ENCODE peak calls at places on chromosomes 11 and 22, in seven cellular contexts. Z is activated T-cell treated with anti-CD3 and anti-CD28 coated beads for 1 hour; R is amniotic stem cell; D is coronary artery; N is activated effector memory CD4-positive, alpha-beta T cell treated with Interleukin-2 at 50 U/mL for 16 hours; V is mammary epithelial cell; L is cardiac muscle cell. C is an unnamed sample.

GRCh38 chr11:69487849-69488542 is 6.5 kb downstream of the LINC01488 start:
- DNase-seq in Z (no peak), R (no peak), D (no peak), N (no peak), V (no peak), L (no peak), C (no peak)

GRCh38 chr22:29055192-29055830 is 6.3 kb downstream of the C22orf31 start:
- DNase-seq in Z (no peak), R (no peak), D (no peak), N (no peak), V (no peak), L (no peak), C (no peak)

GRCh38 chr11:1899100-1899499 is 7.4 kb upstream of the PRR33 start:
- DNase-seq in Z (no peak), R (no peak), D (no peak), N (no peak), V (no peak), L (no peak), C (no peak)

GRCh38 chr11:122732342-122733300 is 77.1 kb downstream of the UBASH3B start:
- DNase-seq in Z (no peak), R (no peak), D (no peak), N (no peak), V (no peak), L (no peak), C (no peak)

GRCh38 chr22:27686534-27686933 is 115.0 kb downstream of the MN1 start:
- DNase-seq in Z (no peak), R (peak), D (peak), N (no peak), V (no peak), L (peak), C (peak)

GRCh38 chr11:47863893-47864430 is 15.8 kb upstream of the NUP160 start:
- DNase-seq in Z (no peak), R (no peak), D (no peak), N (no peak), V (no peak), L (no peak), C (no peak)

GRCh38 chr11:113278925-113279324 is 35.5 kb upstream of the TTC12 start:
- DNase-seq in Z (no peak), R (no peak), D (no peak), N (no peak), V (no peak), L (no peak), C (no peak)

GRCh38 chr11:20156876-20157613 is 3.2 kb downstream of the DBX1 start:
- DNase-seq in Z (peak), R (no peak), D (no peak), N (peak), V (no peak), L (no peak), C (no peak)

GRCh38 chr11:128890543-128891409 is at the start of gene KCNJ5:
- DNase-seq in Z (no peak), R (no peak), D (no peak), N (no peak), V (peak), L (peak), C (no peak)

GRCh38 chr11:72446929-72447753 is 12.8 kb upstream of the CLPB start:
- DNase-seq in Z (no peak), R (peak), D (no peak), N (no peak), V (peak), L (peak), C (peak)

GRCh38 chr11:66950113-66950535 is 8.1 kb downstream of the PC start:
- DNase-seq in Z (no peak), R (no peak), D (peak), N (no peak), V (peak), L (no peak), C (peak)

GRCh38 chr11:73944085-73944484 is 6.7 kb upstream of the DNAJB13 start:
- DNase-seq in Z (no peak), R (no peak), D (no peak), N (no peak), V (no peak), L (no peak), C (no peak)

GRCh38 chr11:72780291-72781062 is 13.4 kb downstream of the STARD10 start:
- DNase-seq in Z (no peak), R (no peak), D (no peak), N (no peak), V (peak), L (no peak), C (no peak)

GRCh38 chr11:125123947-125124633 is 12.7 kb upstream of the TMEM218 start:
- DNase-seq in Z (no peak), R (no peak), D (no peak), N (no peak), V (peak), L (peak), C (peak)

GRCh38 chr11:76280151-76280881 is 74.0 kb upstream of the WNT11 start:
- DNase-seq in Z (no peak), R (no peak), D (no peak), N (no peak), V (no peak), L (no peak), C (no peak)

GRCh38 chr11:6615046-6615445 is 3.0 kb upstream of the TAF10 start:
- DNase-seq in Z (no peak), R (no peak), D (peak), N (no peak), V (no peak), L (no peak), C (no peak)